ENCODE peak calls at places on chromosomes 16 and 17, in eight cellular contexts. W is Kasumi-1, B is thoracic aorta, Y is tibial nerve, L is heart right ventricle, I is NCI-H2081, D is NCI-H1436 treated with DMSO at 0.1 percent for 48 hours, E is T follicular helper cell. V is an unnamed sample.

GRCh38 chr17:65029605-65030308 is 26.8 kb downstream of the GNA13 start:
- DNase-seq in L (no peak), B (no peak), Y (no peak), E (no peak), I (no peak), D (no peak), W (peak; percentile 88), V (no peak)

GRCh38 chr16:31868701-31869167 is 4.9 kb upstream of the ZNF267 start:
- DNase-seq in W (peak; percentile 98), D (no peak), B (peak; percentile 76), E (peak; percentile 74), Y (peak; percentile 99), L (peak; percentile 82), I (peak; percentile 39), V (peak; percentile 75)

GRCh38 chr16:62543516-62543915 is 507.3 kb upstream of the CDH8 start:
- DNase-seq in E (no peak), B (no peak), L (no peak), D (no peak), W (no peak), Y (no peak), I (no peak), V (no peak)

GRCh38 chr17:28684963-28685362 is 23.0 kb downstream of the SUPT6H start:
- DNase-seq in B (no peak), D (no peak), W (peak; percentile 21), E (no peak), I (no peak), Y (peak; percentile 23), L (no peak), V (no peak)

GRCh38 chr17:1182831-1183578 is 3.2 kb upstream of the ABR start:
- DNase-seq in I (no peak), D (no peak), W (no peak), B (no peak), E (no peak), Y (no peak), L (no peak), V (no peak)

GRCh38 chr17:81018044-81018802 is 16.7 kb upstream of the BAIAP2 start:
- DNase-seq in B (no peak), I (peak; percentile 17), W (peak; percentile 83), E (no peak), L (no peak), Y (no peak), D (peak; percentile 77), V (peak; percentile 23)

GRCh38 chr16:13957197-13958078 is 37.5 kb downstream of the ERCC4 start:
- DNase-seq in I (peak; percentile 51), B (no peak), L (peak; percentile 54), D (peak; percentile 23), W (peak; percentile 63), Y (peak; percentile 60), E (no peak), V (no peak)

GRCh38 chr17:61335845-61336655 is 63.6 kb upstream of the TBX2 start:
- DNase-seq in I (peak; percentile 89), W (no peak), Y (no peak), D (peak; percentile 54), E (no peak), B (no peak), L (no peak), V (no peak)

GRCh38 chr17:1762906-1763829 is 1.3 kb downstream of the SERPINF1 start:
- DNase-seq in Y (peak; percentile 78), I (no peak), E (no peak), L (peak; percentile 43), B (no peak), W (no peak), D (no peak), V (no peak)

GRCh38 chr17:77893144-77894044 is 65.1 kb upstream of the TNRC6C start:
- DNase-seq in B (no peak), L (no peak), W (no peak), I (no peak), E (no peak), Y (no peak), D (no peak), V (no peak)

GRCh38 chr17:80694085-80694991 is 149.7 kb downstream of the RPTOR start:
- DNase-seq in E (no peak), B (no peak), I (no peak), L (no peak), D (no peak), Y (no peak), W (no peak), V (no peak)

GRCh38 chr16:29808219-29808900 is 2.0 kb downstream of the MAZ start:
- DNase-seq in B (no peak), L (peak; percentile 29), I (no peak), D (no peak), E (no peak), W (no peak), Y (no peak), V (no peak)

GRCh38 chr17:59678946-59679345 is 28.3 kb downstream of the PTRH2 start:
- DNase-seq in B (no peak), W (no peak), L (no peak), D (no peak), I (no peak), E (no peak), Y (no peak), V (no peak)

GRCh38 chr16:75733305-75734141 is 7.2 kb upstream of the CPHXL start:
- DNase-seq in L (no peak), B (no peak), I (no peak), D (no peak), E (no peak), Y (peak; percentile 21), W (no peak), V (no peak)

GRCh38 chr17:49180303-49180702 is 30.1 kb downstream of the GNGT2 start:
- DNase-seq in I (peak; percentile 54), Y (peak; percentile 80), E (peak; percentile 40), L (peak; percentile 66), D (no peak), B (no peak), W (peak; percentile 80), V (peak; percentile 57)

GRCh38 chr16:79069634-79070033 is 530.9 kb downstream of the MAF start:
- DNase-seq in W (no peak), B (no peak), Y (no peak), L (no peak), E (no peak), I (no peak), D (no peak), V (no peak)

GRCh38 chr16:88871349-88871702 is 4.9 kb upstream of the PABPN1L start:
- DNase-seq in I (no peak), B (no peak), E (no peak), W (no peak), D (no peak), L (no peak), Y (no peak), V (no peak)

GRCh38 chr16:8646271-8646670 is 24.8 kb downstream of the METTL22 start:
- DNase-seq in I (no peak), L (no peak), E (no peak), W (no peak), D (no peak), Y (no peak), B (no peak), V (no peak)

GRCh38 chr17:2374549-2375285 is 26.1 kb downstream of the MNT start:
- DNase-seq in D (no peak), L (no peak), I (no peak), E (no peak), B (no peak), Y (no peak), W (no peak), V (no peak)

GRCh38 chr16:27222499-27223225 is 19.3 kb downstream of the KDM8 start:
- DNase-seq in Y (no peak), D (no peak), I (no peak), B (no peak), L (peak; percentile 58), W (no peak), E (no peak), V (no peak)

GRCh38 chr16:48526058-48526957 is 83.7 kb downstream of the N4BP1 start:
- DNase-seq in W (no peak), D (no peak), I (no peak), L (no peak), Y (no peak), E (no peak), B (no peak), V (no peak)

GRCh38 chr16:69508033-69508432 is 57.7 kb upstream of the NFAT5 start:
- DNase-seq in I (no peak), Y (no peak), W (no peak), D (no peak), B (no peak), L (no peak), E (no peak), V (no peak)

GRCh38 chr16:79970551-79971236 is 370.2 kb upstream of the MAF start:
- DNase-seq in E (no peak), L (peak; percentile 43), B (no peak), I (no peak), W (no peak), D (no peak), Y (peak; percentile 52), V (no peak)

GRCh38 chr16:46673320-46674013 is 15.5 kb downstream of the VPS35 start:
- DNase-seq in W (peak; percentile 91), D (no peak), Y (no peak), L (peak; percentile 41), I (peak; percentile 39), B (no peak), E (peak; percentile 14), V (peak; percentile 19)

GRCh38 chr17:72344613-72345012 is 223.8 kb downstream of the SOX9 start:
- DNase-seq in D (no peak), B (no peak), I (no peak), Y (no peak), W (no peak), E (no peak), L (no peak), V (no peak)

GRCh38 chr17:80348551-80349436 is 66.2 kb upstream of the ENDOV start:
- DNase-seq in I (no peak), D (no peak), L (no peak), B (no peak), Y (no peak), W (no peak), E (no peak), V (no peak)

GRCh38 chr16:89022051-89022836 is 45.2 kb upstream of the CBFA2T3 start:
- DNase-seq in E (no peak), L (no peak), I (no peak), B (no peak), W (no peak), D (no peak), Y (no peak), V (no peak)

GRCh38 chr17:71765437-71765836 is 355.4 kb upstream of the SOX9 start:
- DNase-seq in L (no peak), I (no peak), Y (no peak), B (no peak), E (no peak), W (no peak), D (no peak), V (no peak)

GRCh38 chr17:12727881-12728280 is 61.4 kb upstream of the ARHGAP44 start:
- DNase-seq in L (no peak), W (no peak), Y (no peak), D (no peak), I (no peak), B (no peak), E (no peak), V (no peak)

GRCh38 chr17:78128616-78129384 is at the start of gene TMC6:
- DNase-seq in B (no peak), E (peak; percentile 63), D (no peak), L (no peak), W (peak; percentile 89), Y (no peak), I (peak; percentile 54), V (peak; percentile 71)

V was measured in CD4-positive, alpha-beta T cell.